ENCODE peak calls at places on chromosome 17, in seven cellular contexts. G is NT2/D1; L is CD8-positive, alpha-beta T cell; H is fibroblast of lung; T is CD4-positive, alpha-beta memory T cell; W is GM23248; F is chondrocyte. Z is an unnamed sample.

GRCh38 chr17:15364615-15365014 is 23.2 kb upstream of the TEKT3 start:
- DNase-seq in H (no peak), F (no peak), W (peak), L (no peak), G (no peak), T (no peak), Z (no peak)

GRCh38 chr17:21573961-21574610 is 118.2 kb upstream of the KCNJ18 start:
- DNase-seq in G (no peak), W (peak), L (peak), T (peak), H (peak), F (no peak), Z (peak)

GRCh38 chr17:32116937-32117336 is 25.4 kb upstream of the RHOT1 start:
- DNase-seq in W (no peak), H (no peak), T (no peak), G (no peak), F (no peak), L (no peak), Z (no peak)

GRCh38 chr17:3870871-3871306 is 22.0 kb downstream of the CAMKK1 start:
- DNase-seq in W (no peak), T (no peak), G (no peak), L (no peak), F (no peak), H (peak), Z (no peak)

GRCh38 chr17:45990836-45991235 is 8.2 kb upstream of the STH start:
- DNase-seq in H (no peak), G (no peak), T (no peak), F (no peak), L (no peak), W (no peak), Z (no peak)

GRCh38 chr17:17970699-17971430 is 1.3 kb downstream of the TOM1L2 start:
- DNase-seq in G (no peak), L (no peak), T (no peak), W (peak), H (no peak), F (no peak), Z (no peak)

GRCh38 chr17:69012895-69013805 is 47.6 kb downstream of the ABCA9 start:
- DNase-seq in G (no peak), W (peak), F (no peak), H (peak), L (no peak), T (no peak), Z (no peak)

GRCh38 chr17:7191571-7192270 is 12.6 kb upstream of the ASGR1 start:
- DNase-seq in H (peak), W (peak), F (peak), T (no peak), G (peak), L (no peak), Z (no peak)

GRCh38 chr17:30449480-30449879 is 27.7 kb upstream of the GOSR1 start:
- DNase-seq in W (peak), H (peak), G (no peak), L (no peak), T (no peak), F (no peak), Z (no peak)

GRCh38 chr17:41885733-41886132 is 20.5 kb upstream of the KLHL11 start:
- DNase-seq in W (no peak), F (no peak), G (no peak), L (no peak), H (no peak), T (no peak), Z (no peak)

GRCh38 chr17:57641761-57642160 is 103.3 kb downstream of the CCDC182 start:
- DNase-seq in G (no peak), F (no peak), H (no peak), T (no peak), L (no peak), W (no peak), Z (no peak)

GRCh38 chr17:2192367-2193028 is 111.1 kb downstream of the SMG6 start:
- DNase-seq in T (peak), L (peak), F (no peak), G (no peak), W (peak), H (peak), Z (peak)

GRCh38 chr17:47301161-47301560 is 22.6 kb upstream of the EFCAB13 start:
- DNase-seq in W (no peak), F (no peak), L (no peak), T (no peak), G (no peak), H (no peak), Z (no peak)

GRCh38 chr17:42118126-42118510 is 3.0 kb downstream of the KAT2A start:
- DNase-seq in L (no peak), T (no peak), F (no peak), G (no peak), H (no peak), W (no peak), Z (no peak)